ENCODE peak calls at places on chromosomes 7 and 10, in ten cellular contexts. M is IMR-90, Z is dorsolateral prefrontal cortex, D is lower lobe of right lung, C is lung, U is AG04450, T is upper lobe of right lung, I is A549, H is testis, R is psoas muscle. J is an unnamed sample.

GRCh38 chr7:158300427-158300826 is 287.2 kb downstream of the PTPRN2 start:
- DNase-seq in M (no peak), Z (no peak), D (no peak), C (no peak), U (no peak), T (no peak), I (no peak), H (no peak), R (no peak), J (no peak)

GRCh38 chr10:29270883-29271282 is 18.0 kb upstream of the LYZL1 start:
- DNase-seq in M (no peak), Z (no peak), D (no peak), C (no peak), U (no peak), T (no peak), I (no peak), H (no peak), R (no peak), J (no peak)

GRCh38 chr10:29501692-29502091 is 133.1 kb downstream of the SVIL start:
- DNase-seq in M (peak; percentile 87), Z (no peak), D (no peak), C (no peak), U (peak; percentile 51), T (no peak), I (peak; percentile 78), H (no peak), R (no peak), J (peak; percentile 89)

GRCh38 chr10:66928000-66928770 is 2.3 kb downstream of the LRRTM3 start:
- DNase-seq in M (peak; percentile 12), Z (peak; percentile 66), D (no peak), C (no peak), U (no peak), T (no peak), I (no peak), H (peak; percentile 45), R (no peak), J (peak; percentile 44)

GRCh38 chr10:112243713-112244112 is 39.5 kb upstream of the TECTB start:
- DNase-seq in M (no peak), Z (no peak), D (no peak), C (no peak), U (no peak), T (no peak), I (no peak), H (no peak), R (no peak), J (no peak)

GRCh38 chr10:55098452-55098851 is 297.4 kb upstream of the PCDH15 start:
- DNase-seq in M (no peak), Z (no peak), D (no peak), C (no peak), U (no peak), T (no peak), I (no peak), H (no peak), R (no peak), J (no peak)

GRCh38 chr10:3408603-3409365 is 236.2 kb upstream of the PITRM1 start:
- DNase-seq in M (no peak), Z (no peak), D (no peak), C (no peak), U (no peak), T (no peak), I (no peak), H (no peak), R (no peak), J (no peak)

GRCh38 chr7:141649865-141650499 is 52.0 kb downstream of the DENND11 start:
- DNase-seq in M (peak; percentile 88), Z (peak; percentile 76), D (no peak), C (peak; percentile 56), U (peak; percentile 66), T (no peak), I (peak; percentile 80), H (peak; percentile 83), R (no peak), J (peak; percentile 94)

GRCh38 chr10:7107287-7107686 is 303.5 kb downstream of the SFMBT2 start:
- DNase-seq in M (peak; percentile 83), Z (no peak), D (no peak), C (no peak), U (no peak), T (no peak), I (no peak), H (no peak), R (no peak), J (peak; percentile 47)

GRCh38 chr10:52213511-52213831 is 100.6 kb upstream of the DKK1 start:
- DNase-seq in M (peak; percentile 75), Z (no peak), D (no peak), C (no peak), U (no peak), T (no peak), I (no peak), H (no peak), R (no peak), J (peak; percentile 67)

GRCh38 chr10:122298598-122299301 is 27.7 kb downstream of the BTBD16 start:
- DNase-seq in M (peak; percentile 72), Z (peak; percentile 80), D (no peak), C (peak; percentile 58), U (peak; percentile 58), T (peak; percentile 76), I (peak; percentile 80), H (peak; percentile 80), R (peak; percentile 71), J (peak; percentile 67)

GRCh38 chr10:31288001-31288400 is 31.0 kb upstream of the ZEB1 start:
- DNase-seq in M (no peak), Z (no peak), D (no peak), C (no peak), U (no peak), T (no peak), I (no peak), H (no peak), R (no peak), J (no peak)

GRCh38 chr7:38902443-38902842 is 6.5 kb downstream of the VPS41 start:
- DNase-seq in M (no peak), Z (no peak), D (no peak), C (no peak), U (no peak), T (no peak), I (no peak), H (no peak), R (no peak), J (no peak)

GRCh38 chr7:23918856-23919255 is 208.8 kb downstream of the STK31 start:
- DNase-seq in M (no peak), Z (no peak), D (no peak), C (no peak), U (no peak), T (no peak), I (no peak), H (no peak), R (no peak), J (no peak)

GRCh38 chr10:111076682-111077661 is at the start of gene ADRA2A:
- DNase-seq in M (peak; percentile 15), Z (no peak), D (peak; percentile 57), C (peak; percentile 31), U (no peak), T (peak; percentile 72), I (peak; percentile 44), H (peak; percentile 65), R (peak; percentile 23), J (peak; percentile 28)

GRCh38 chr10:2908851-2909630 is 158.3 kb upstream of the PFKP start:
- DNase-seq in M (no peak), Z (no peak), D (no peak), C (no peak), U (no peak), T (no peak), I (no peak), H (no peak), R (no peak), J (no peak)

GRCh38 chr10:132102717-132103110 is 37.0 kb downstream of the JAKMIP3 start:
- DNase-seq in M (no peak), Z (peak; percentile 10), D (no peak), C (no peak), U (no peak), T (no peak), I (no peak), H (no peak), R (no peak), J (no peak)

GRCh38 chr7:93115796-93116195 is 2.0 kb downstream of the SAMD9 start:
- DNase-seq in M (peak; percentile 75), Z (no peak), D (no peak), C (no peak), U (peak; percentile 4), T (no peak), I (peak; percentile 44), H (no peak), R (no peak), J (peak; percentile 45)
- H3K4me3 ChIP-seq in M (no peak overlapping the region), Z (no peak overlapping the region), D (no peak overlapping the region), C (no peak overlapping the region), U (peak overlapping the region; percentile 32), T (no peak overlapping the region), I (peak overlapping the region; percentile 9), H (no peak overlapping the region), R (no peak overlapping the region), J (no peak overlapping the region)

GRCh38 chr7:50332241-50333176 is 28.0 kb downstream of the IKZF1 start:
- DNase-seq in M (no peak), Z (no peak), D (no peak), C (no peak), U (no peak), T (no peak), I (no peak), H (no peak), R (no peak), J (no peak)
- H3K27ac ChIP-seq in M (no peak overlapping the region), Z (no peak overlapping the region), D (no peak overlapping the region), C (no peak overlapping the region), U (no peak overlapping the region), T (peak overlapping the region; percentile 18), I (no peak overlapping the region), H (no peak overlapping the region), R (no peak overlapping the region), J (no peak overlapping the region)

GRCh38 chr7:135978624-135979023 is 1.5 kb upstream of the MTPN start:
- DNase-seq in M (no peak), Z (no peak), D (no peak), C (no peak), U (no peak), T (no peak), I (no peak), H (no peak), R (no peak), J (no peak)

GRCh38 chr7:135977020-135977741 is at the start of gene MTPN:
- DNase-seq in M (peak; percentile 92), Z (peak; percentile 95), D (peak; percentile 99), C (peak; percentile 99), U (peak; percentile 90), T (peak; percentile 100), I (peak; percentile 97), H (peak; percentile 99), R (peak; percentile 99), J (peak; percentile 95)

GRCh38 chr7:135979674-135980660 is 2.8 kb upstream of the MTPN start:
- DNase-seq in M (peak; percentile 63), Z (no peak), D (no peak), C (no peak), U (no peak), T (no peak), I (no peak), H (no peak), R (no peak), J (peak; percentile 55)

GRCh38 chr7:135976312-135977019 is 693 bp downstream of the MTPN start:
- DNase-seq in M (peak; percentile 1), Z (no peak), D (no peak), C (no peak), U (no peak), T (no peak), I (peak; percentile 9), H (peak; percentile 62), R (no peak), J (no peak)

GRCh38 chr7:135977742-135978066 is 545 bp upstream of the MTPN start:
- DNase-seq in M (no peak), Z (no peak), D (no peak), C (no peak), U (no peak), T (no peak), I (peak; percentile 6), H (no peak), R (no peak), J (no peak)
- TF ChIP-seq CTCF in M (no peak), Z (no peak), D (no peak), C (no peak), U (no peak), T (no peak), I (no peak), H (no peak), R (no peak), J (no peak)

GRCh38 chr7:134850048-134850447 is 70.6 kb downstream of the CALD1 start:
- DNase-seq in M (peak; percentile 57), Z (no peak), D (no peak), C (no peak), U (no peak), T (no peak), I (no peak), H (no peak), R (no peak), J (peak; percentile 47)
- H3K4me3 ChIP-seq in M (no peak overlapping the region), Z (no peak overlapping the region), D (no peak overlapping the region), C (no peak overlapping the region), U (no peak overlapping the region), T (no peak overlapping the region), I (no peak overlapping the region), H (no peak overlapping the region), R (no peak overlapping the region), J (no peak overlapping the region)

J was measured in brain microvascular endothelial cell.